ENCODE peak calls at places on chromosomes 1 and 21, in ten cellular contexts. B, E, C, S, Q, L, D, G, J and O are unnamed samples.

GRCh38 chr1:10803971-10804820 is 7.8 kb upstream of the CASZ1 start:
- DNase-seq in B (no peak), E (no peak), C (no peak), S (peak; percentile 93), Q (no peak), L (no peak), D (peak; percentile 87), G (no peak), J (no peak), O (no peak)

GRCh38 chr21:46111857-46112730 is 14.2 kb downstream of the COL6A2 start:
- DNase-seq in B (peak; percentile 27), E (no peak), C (peak; percentile 61), S (peak; percentile 34), Q (no peak), L (no peak), D (peak; percentile 14), G (no peak), J (no peak), O (no peak)

GRCh38 chr1:37092937-37093336 is 58.6 kb upstream of the GRIK3 start:
- DNase-seq in B (no peak), E (no peak), C (no peak), S (no peak), Q (no peak), L (no peak), D (no peak), G (no peak), J (no peak), O (no peak)

GRCh38 chr1:198893141-198893540 is 254.3 kb downstream of the PTPRC start:
- DNase-seq in B (no peak), E (no peak), C (no peak), S (no peak), Q (no peak), L (no peak), D (no peak), G (no peak), J (no peak), O (no peak)

GRCh38 chr21:25561668-25562641 is 45.3 kb downstream of the MRPL39 start:
- DNase-seq in B (peak; percentile 54), E (peak; percentile 68), C (peak; percentile 90), S (peak; percentile 71), Q (peak; percentile 66), L (peak; percentile 65), D (no peak), G (peak; percentile 73), J (peak; percentile 2), O (peak; percentile 66)

GRCh38 chr1:41454406-41454805 is 30.1 kb downstream of the EDN2 start:
- DNase-seq in B (no peak), E (peak; percentile 52), C (no peak), S (peak; percentile 78), Q (no peak), L (no peak), D (peak; percentile 92), G (no peak), J (no peak), O (no peak)

GRCh38 chr1:36981771-36982622 is 52.3 kb downstream of the GRIK3 start:
- DNase-seq in B (no peak), E (no peak), C (no peak), S (no peak), Q (no peak), L (no peak), D (no peak), G (no peak), J (no peak), O (no peak)

GRCh38 chr1:40777224-40777970 is 6.2 kb upstream of the KCNQ4 start:
- DNase-seq in B (no peak), E (no peak), C (no peak), S (no peak), Q (no peak), L (no peak), D (no peak), G (no peak), J (no peak), O (no peak)

GRCh38 chr1:205568135-205568468 is 63.6 kb downstream of the CDK18 start:
- DNase-seq in B (no peak), E (no peak), C (no peak), S (peak; percentile 7), Q (no peak), L (no peak), D (no peak), G (no peak), J (no peak), O (no peak)

GRCh38 chr1:181675625-181676024 is 192.3 kb downstream of the CACNA1E start:
- DNase-seq in B (no peak), E (no peak), C (no peak), S (no peak), Q (no peak), L (no peak), D (no peak), G (no peak), J (no peak), O (no peak)

GRCh38 chr1:114336360-114336759 is 174.6 kb downstream of the TRIM33 start:
- DNase-seq in B (no peak), E (no peak), C (no peak), S (no peak), Q (no peak), L (no peak), D (no peak), G (no peak), J (no peak), O (no peak)

GRCh38 chr1:192445849-192446489 is 129.2 kb downstream of the RGS21 start:
- DNase-seq in B (peak; percentile 23), E (peak; percentile 30), C (no peak), S (no peak), Q (peak; percentile 64), L (peak; percentile 54), D (no peak), G (peak; percentile 78), J (peak; percentile 41), O (no peak)

GRCh38 chr1:116988908-116989307 is 12.7 kb upstream of the CD101 start:
- DNase-seq in B (no peak), E (peak; percentile 67), C (no peak), S (no peak), Q (no peak), L (no peak), D (no peak), G (no peak), J (no peak), O (no peak)

GRCh38 chr1:242435200-242435599 is 89.3 kb downstream of the PLD5 start:
- DNase-seq in B (no peak), E (no peak), C (no peak), S (no peak), Q (no peak), L (no peak), D (no peak), G (no peak), J (no peak), O (no peak)

GRCh38 chr1:225911207-225912130 is 12.6 kb downstream of the PYCR2 start:
- DNase-seq in B (peak; percentile 74), E (no peak), C (peak; percentile 92), S (peak; percentile 84), Q (peak; percentile 21), L (peak; percentile 10), D (no peak), G (peak; percentile 49), J (peak; percentile 54), O (peak; percentile 82)
- TF ChIP-seq CTCF in B (peak; percentile 87), E (peak; percentile 54), C (peak; percentile 61), S (peak; percentile 97), Q (peak; percentile 67), L (peak; percentile 95), D (peak; percentile 79), G (peak; percentile 63), J (peak; percentile 99), O (peak; percentile 79)

GRCh38 chr1:54794401-54795099 is 6.6 kb downstream of the TTC22 start:
- DNase-seq in B (no peak), E (no peak), C (peak; percentile 49), S (peak; percentile 91), Q (no peak), L (peak; percentile 34), D (peak; percentile 69), G (no peak), J (no peak), O (no peak)
- TF ChIP-seq CTCF in B (no peak), E (no peak), C (no peak), S (no peak), Q (no peak), L (no peak), D (no peak), G (no peak), J (no peak), O (no peak)

GRCh38 chr1:33878392-33878791 is 14.5 kb downstream of the HMGB4 start:
- DNase-seq in B (no peak), E (no peak), C (no peak), S (no peak), Q (no peak), L (no peak), D (no peak), G (no peak), J (no peak), O (no peak)

GRCh38 chr1:33872275-33872674 is 8.4 kb downstream of the HMGB4 start:
- DNase-seq in B (no peak), E (no peak), C (no peak), S (no peak), Q (no peak), L (no peak), D (no peak), G (no peak), J (no peak), O (no peak)

GRCh38 chr1:33872681-33873080 is 8.8 kb downstream of the HMGB4 start:
- DNase-seq in B (no peak), E (peak; percentile 68), C (no peak), S (no peak), Q (no peak), L (no peak), D (no peak), G (peak; percentile 68), J (no peak), O (no peak)

GRCh38 chr1:33876970-33877680 is 13.2 kb downstream of the HMGB4 start:
- DNase-seq in B (no peak), E (peak; percentile 93), C (no peak), S (no peak), Q (no peak), L (peak; percentile 47), D (no peak), G (peak; percentile 95), J (no peak), O (no peak)

GRCh38 chr1:33875857-33876256 is 12.0 kb downstream of the HMGB4 start:
- DNase-seq in B (no peak), E (no peak), C (no peak), S (no peak), Q (no peak), L (no peak), D (no peak), G (peak; percentile 11), J (no peak), O (no peak)
- TF ChIP-seq CTCF in B (no peak), E (no peak), C (no peak), S (no peak), Q (no peak), L (no peak), D (no peak), G (peak; percentile 25), J (no peak), O (no peak)

DNA sequence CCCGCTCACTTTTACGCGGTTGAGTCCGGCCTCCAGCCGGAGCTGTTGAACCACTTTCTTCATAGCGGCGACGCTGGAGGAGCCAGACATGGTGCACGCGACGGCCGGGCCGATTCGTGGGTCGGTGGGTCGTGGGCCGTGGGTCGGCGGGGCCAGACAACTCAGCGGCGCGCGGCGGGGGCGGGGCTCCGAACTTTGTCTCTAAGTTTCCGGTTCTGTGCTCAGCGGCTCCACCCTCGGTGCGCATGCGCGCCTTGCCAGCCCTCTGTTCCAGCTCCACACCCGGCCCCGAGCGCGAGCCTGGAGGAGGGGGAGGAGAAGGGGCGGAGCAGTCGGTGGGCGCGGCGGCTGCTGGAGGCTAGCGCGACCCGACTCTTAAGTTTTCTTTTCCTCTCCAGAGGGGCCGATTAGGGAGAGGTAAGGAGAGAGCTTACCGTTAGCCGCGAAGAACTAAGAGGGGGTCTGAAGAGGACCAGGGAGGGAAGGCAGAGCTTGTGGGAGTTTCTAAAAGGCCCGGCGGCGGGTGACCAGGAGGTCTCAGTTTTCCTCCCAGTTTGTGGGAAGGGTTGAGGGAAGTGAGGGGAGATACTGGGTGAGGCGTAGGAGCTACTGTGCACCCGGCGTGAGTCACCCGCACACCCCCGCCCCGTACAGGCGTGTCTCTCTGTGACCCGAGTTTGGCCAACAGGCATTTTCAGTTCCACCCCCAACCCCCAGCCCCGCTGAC is at the start of the genes GNG5 and SPATA1:
- DNase-seq in B (peak; percentile 98), E (peak; percentile 88), C (peak; percentile 100), S (peak; percentile 99), Q (peak; percentile 96), L (peak; percentile 92), D (peak; percentile 96), G (peak; percentile 96), J (peak; percentile 94), O (peak; percentile 97)
- TF ChIP-seq CTCF in B (peak; percentile 12), E (no peak), C (no peak), S (no peak), Q (no peak), L (no peak), D (no peak), G (no peak), J (no peak), O (no peak)